ENCODE peak calls at places on chromosomes 13 and 19, in five cellular contexts. M, J, P, Z and H are unnamed samples.

GRCh38 chr19:11375143-11375948 is 880 bp downstream of the SWSAP1 start:
- DNase-seq in J (no peak), P (peak; percentile 66), M (no peak), Z (peak; percentile 40), H (no peak)

GRCh38 chr19:18629166-18630088 is 7.4 kb upstream of the KLHL26 start:
- DNase-seq in J (peak; percentile 84), P (no peak), M (no peak), Z (no peak), H (no peak)

GRCh38 chr19:3320354-3320670 is 46.1 kb upstream of the NFIC start:
- DNase-seq in Z (no peak), M (no peak), P (no peak), J (no peak), H (no peak)

GRCh38 chr13:54287062-54287764 is 1258.6 kb downstream of the OLFM4 start:
- DNase-seq in Z (no peak), M (no peak), P (no peak), J (no peak), H (no peak)

GRCh38 chr19:53388168-53388567 is 6.8 kb upstream of the ZNF765 start:
- DNase-seq in M (no peak), J (no peak), P (no peak), Z (no peak), H (no peak)

GRCh38 chr13:114131581-114132418 is 623 bp downstream of the RASA3 start:
- DNase-seq in J (peak; percentile 35), M (no peak), Z (no peak), P (peak; percentile 30), H (peak; percentile 86)

GRCh38 chr13:101258071-101258470 is 158.2 kb downstream of the NALCN start:
- DNase-seq in M (peak; percentile 1), J (peak; percentile 82), P (no peak), Z (peak; percentile 38), H (peak; percentile 20)

GRCh38 chr13:113129921-113130750 is 7.5 kb downstream of the F10 start:
- DNase-seq in J (no peak), P (no peak), M (no peak), Z (no peak), H (no peak)

GRCh38 chr19:40284501-40285352 is at the start of gene AKT2:
- DNase-seq in P (peak; percentile 63), J (peak; percentile 47), M (peak; percentile 75), Z (peak; percentile 90), H (peak; percentile 96)

GRCh38 chr13:79522583-79522982 is 41.6 kb downstream of the NDFIP2 start:
- DNase-seq in Z (no peak), P (no peak), J (no peak), M (no peak), H (no peak)

GRCh38 chr13:27792393-27793218 is at the start of gene GSX1:
- DNase-seq in J (peak; percentile 51), M (peak; percentile 7), P (peak; percentile 6), Z (peak; percentile 90), H (peak; percentile 88)

GRCh38 chr13:60509601-60510386 is 112.8 kb downstream of the TDRD3 start:
- DNase-seq in J (no peak), Z (no peak), P (no peak), M (no peak), H (no peak)